ENCODE peak calls at places on chromosomes 4 and X, in six cellular contexts. J is cardiac fibroblast; O is NCI-H345; B is activated naive CD8-positive, alpha-beta T cell treated with anti-CD3 and anti-CD28 coated beads for 36 hours; W is iris pigment epithelial cell; Q is SJSA1. E is an unnamed sample.

GRCh38 chr4:26441110-26441509 is 49.2 kb downstream of the CCKAR start:
- DNase-seq in Q (no peak), W (peak), O (no peak), J (peak), B (no peak), E (no peak)

GRCh38 chr4:108426493-108426892 is 193.9 kb upstream of the RPL34 start:
- DNase-seq in O (no peak), B (no peak), J (no peak), W (peak), Q (no peak), E (no peak)

GRCh38 chr4:64584981-64585557 is 175.8 kb upstream of the TECRL start:
- DNase-seq in O (no peak), B (peak), Q (no peak), J (peak), W (peak), E (no peak)

GRCh38 chr4:182556576-182556975 is 313.4 kb downstream of the TENM3 start:
- DNase-seq in W (peak), Q (peak), O (peak), B (no peak), J (no peak), E (no peak)

GRCh38 chr4:38612996-38613395 is 51.0 kb upstream of the KLF3 start:
- DNase-seq in W (peak), J (peak), B (no peak), O (peak), Q (no peak), E (no peak)

GRCh38 chr4:183441276-183441675 is 3.2 kb upstream of the CDKN2AIP start:
- DNase-seq in Q (no peak), B (no peak), O (no peak), W (no peak), J (no peak), E (no peak)

GRCh38 chr4:140711910-140712309 is 44.3 kb downstream of the TBC1D9 start:
- DNase-seq in W (no peak), J (peak), Q (no peak), O (no peak), B (no peak), E (no peak)

GRCh38 chr4:144347116-144347515 is 206.6 kb upstream of the GYPA start:
- DNase-seq in O (no peak), J (no peak), W (no peak), B (no peak), Q (no peak), E (no peak)

GRCh38 chr4:22471999-22472434 is 43.8 kb downstream of the ADGRA3 start:
- DNase-seq in W (no peak), O (no peak), Q (no peak), J (no peak), B (no peak), E (no peak)

GRCh38 chr4:85756938-85757337 is 282.0 kb downstream of the ARHGAP24 start:
- DNase-seq in W (peak), B (no peak), O (no peak), J (peak), Q (no peak), E (no peak)

GRCh38 chrX:125203379-125203736 is 116.3 kb upstream of the TEX13C start:
- DNase-seq in B (no peak), J (no peak), Q (no peak), W (no peak), O (no peak), E (no peak)

GRCh38 chrX:16089086-16089485 is 34.3 kb upstream of the GRPR start:
- DNase-seq in Q (no peak), W (peak), B (no peak), O (no peak), J (no peak), E (no peak)

GRCh38 chr4:141180991-141181760 is 39.5 kb upstream of the ZNF330 start:
- DNase-seq in O (no peak), J (no peak), W (no peak), B (no peak), Q (no peak), E (no peak)

GRCh38 chrX:40068048-40068447 is 29.7 kb downstream of the BCOR start:
- DNase-seq in O (peak), Q (no peak), B (no peak), J (peak), W (no peak), E (no peak)

GRCh38 chr4:113750734-113751133 is 10.8 kb downstream of the CAMK2D start:
- DNase-seq in W (no peak), J (no peak), B (no peak), O (no peak), Q (no peak), E (no peak)

GRCh38 chrX:12890467-12890866 is 16.0 kb upstream of the TLR8 start:
- DNase-seq in W (no peak), B (no peak), Q (no peak), J (peak), O (no peak), E (no peak)

GRCh38 chr4:186032259-186032658 is 36.7 kb upstream of the TLR3 start:
- DNase-seq in Q (no peak), J (peak), W (peak), B (no peak), O (no peak), E (no peak)

GRCh38 chr4:37675587-37676290 is 10.4 kb downstream of the RELL1 start:
- DNase-seq in W (no peak), Q (no peak), B (peak), O (no peak), J (no peak), E (no peak)

GRCh38 chr4:123449780-123450179 is 53.2 kb downstream of the SPRY1 start:
- DNase-seq in J (peak), W (peak), O (no peak), Q (no peak), B (no peak), E (no peak)

GRCh38 chr4:132557660-132558059 is 591.4 kb upstream of the PCDH10 start:
- DNase-seq in B (no peak), W (no peak), J (no peak), Q (no peak), O (no peak), E (no peak)

GRCh38 chrX:38275615-38276014 is 51.7 kb downstream of the RPGR start:
- DNase-seq in W (peak), B (no peak), J (peak), Q (no peak), O (no peak), E (peak)

GRCh38 chrX:130330706-130331105 is 9.0 kb upstream of the SLC25A14 start:
- DNase-seq in B (peak), W (peak), Q (peak), O (peak), J (peak), E (no peak)

GRCh38 chr4:73275318-73275654 is 16.7 kb upstream of the ANKRD17 start:
- DNase-seq in B (no peak), W (no peak), J (no peak), O (peak), Q (no peak), E (no peak)

GRCh38 chrX:3522016-3522690 is 175.7 kb upstream of the MXRA5 start:
- DNase-seq in W (peak), B (no peak), O (no peak), J (peak), Q (no peak), E (peak)

GRCh38 chr4:69689530-69690111 is 36.6 kb upstream of the UGT2A1 start:
- DNase-seq in W (peak), Q (no peak), B (no peak), J (peak), O (peak), E (peak)

GRCh38 chr4:94126669-94127068 is 81.0 kb upstream of the SMARCAD1 start:
- DNase-seq in W (peak), J (no peak), B (no peak), Q (no peak), O (no peak), E (no peak)

GRCh38 chr4:184362338-184362737 is 112.0 kb downstream of the IRF2 start:
- DNase-seq in W (no peak), B (no peak), O (no peak), Q (no peak), J (no peak), E (peak)

GRCh38 chr4:2402053-2402452 is 16.4 kb downstream of the ZFYVE28 start:
- DNase-seq in J (peak), B (no peak), Q (no peak), O (peak), W (no peak), E (no peak)

GRCh38 chrX:132401935-132402334 is 86.9 kb downstream of the MBNL3 start:
- DNase-seq in W (peak), O (no peak), Q (no peak), J (no peak), B (no peak), E (no peak)

GRCh38 chr4:692771-693554 is 4.0 kb upstream of the SLC49A3 start:
- DNase-seq in Q (no peak), W (no peak), B (no peak), J (no peak), O (no peak), E (no peak)

GRCh38 chr4:35151816-35152572 is 1092.3 kb downstream of the ARAP2 start:
- DNase-seq in J (no peak), W (no peak), O (peak), Q (no peak), B (no peak), E (no peak)

GRCh38 chr4:33369366-33369899 is 2649.3 kb downstream of the PCDH7 start:
- DNase-seq in J (peak), O (no peak), Q (no peak), W (peak), B (no peak), E (no peak)

GRCh38 chrX:7109838-7110793 is 37.4 kb upstream of the STS start:
- DNase-seq in B (no peak), W (no peak), O (peak), J (no peak), Q (no peak), E (no peak)

E was measured in brain pericyte.